ENCODE peak calls at places on chromosomes 4 and X, in ten cellular contexts. T is tibial nerve; H is fibroblast of lung; P is cardiac muscle cell; U is suprapubic skin; N is uterus; Y is foreskin fibroblast; I is astrocyte of the spinal cord; Z is CD8-positive, alpha-beta T cell; D is left ventricle myocardium inferior. C is an unnamed sample.

GRCh38 chr4:139599594-139600374 is 43.8 kb upstream of the SETD7 start:
- DNase-seq in T (no peak), H (peak), P (no peak), U (no peak), N (no peak), Y (no peak), I (peak), Z (no peak), D (no peak), C (peak)

GRCh38 chr4:79467246-79467932 is 59.4 kb upstream of the GK2 start:
- DNase-seq in T (no peak), H (peak), P (no peak), U (no peak), N (no peak), Y (no peak), I (peak), Z (no peak), D (no peak), C (peak)

GRCh38 chrX:155767101-155767878 is 113.9 kb upstream of the VAMP7 start:
- DNase-seq in T (peak), H (peak), P (peak), U (no peak), N (peak), Y (peak), I (peak), Z (peak), D (peak), C (peak)

GRCh38 chr4:168832746-168833575 is 177.1 kb downstream of the CBR4 start:
- DNase-seq in T (peak), H (no peak), P (peak), U (peak), N (peak), Y (no peak), I (peak), Z (no peak), D (peak), C (peak)

GRCh38 chr4:169253087-169253675 is 17.6 kb downstream of the SH3RF1 start:
- DNase-seq in T (no peak), H (peak), P (no peak), U (no peak), N (no peak), Y (no peak), I (peak), Z (no peak), D (no peak), C (no peak)

GRCh38 chrX:126701380-126701779 is 118.1 kb upstream of the PRR32 start:
- DNase-seq in T (no peak), H (no peak), P (no peak), U (no peak), N (no peak), Y (no peak), I (no peak), Z (no peak), D (no peak), C (no peak)

GRCh38 chrX:154648931-154649863 is 4.2 kb downstream of the CTAG2 start:
- DNase-seq in T (no peak), H (no peak), P (no peak), U (no peak), N (no peak), Y (no peak), I (no peak), Z (no peak), D (no peak), C (no peak)

GRCh38 chrX:119477812-119478232 is 9.6 kb downstream of the SLC25A5 start:
- DNase-seq in T (peak), H (peak), P (no peak), U (no peak), N (peak), Y (peak), I (peak), Z (no peak), D (no peak), C (peak)

GRCh38 chr4:140099993-140100392 is 54.0 kb downstream of the MAML3 start:
- DNase-seq in T (peak), H (no peak), P (no peak), U (peak), N (no peak), Y (no peak), I (no peak), Z (no peak), D (peak), C (no peak)

GRCh38 chr4:15659768-15660394 is 4.7 kb upstream of the FBXL5 start:
- DNase-seq in T (peak), H (peak), P (no peak), U (no peak), N (no peak), Y (peak), I (no peak), Z (no peak), D (no peak), C (peak)

GRCh38 chr4:146648384-146648783 is 9.7 kb downstream of the POU4F2 start:
- DNase-seq in T (no peak), H (no peak), P (no peak), U (no peak), N (no peak), Y (no peak), I (no peak), Z (no peak), D (no peak), C (no peak)
- H3K4me3 ChIP-seq in T (no peak), H (no peak), P (no peak), U (no peak), N (no peak), Y (no peak), I (no peak), Z (no peak), D (no peak), C (no peak)

GRCh38 chr4:149708513-149709175 is 107.0 kb downstream of the IQCM start:
- DNase-seq in T (no peak), H (peak), P (no peak), U (no peak), N (no peak), Y (peak), I (peak), Z (no peak), D (no peak), C (no peak)
- TF ChIP-seq CTCF in T (no peak), H (no peak), P (no peak), U (no peak), N (no peak), Y (no peak), I (no peak), Z (no peak), D (no peak), C (no peak)

DNA sequence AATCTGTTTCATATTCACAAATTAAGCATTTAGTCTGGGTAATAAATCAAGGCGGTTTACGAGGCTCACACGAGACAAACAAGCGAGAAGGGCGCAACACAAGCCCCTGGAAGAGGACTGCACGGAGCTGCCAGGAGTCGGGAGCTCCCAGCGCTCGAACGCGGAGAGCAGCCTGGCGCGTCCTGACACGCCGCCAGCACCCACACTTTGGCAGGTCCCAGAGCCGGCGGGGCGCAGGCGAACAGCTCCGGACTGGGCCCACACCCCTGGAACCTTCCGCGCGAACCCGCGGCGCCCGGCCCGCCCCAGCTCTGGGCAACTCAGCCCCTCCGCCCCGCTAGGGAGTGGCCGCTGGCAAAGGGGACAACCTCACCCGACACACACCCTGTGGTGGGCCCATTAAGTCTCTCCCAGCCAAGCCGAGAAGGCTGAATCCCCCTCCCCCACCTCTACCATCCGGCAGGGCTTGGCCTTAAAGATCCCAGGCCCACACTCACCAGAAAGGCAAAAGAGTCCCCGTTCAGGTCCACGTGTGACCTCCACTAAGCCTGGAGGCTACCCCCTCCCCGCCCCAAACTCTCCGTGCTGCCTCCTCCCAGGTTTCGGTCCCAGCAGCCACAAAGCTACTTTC is 47.4 kb upstream of the BCOR start:
- DNase-seq in T (no peak), H (no peak), P (no peak), U (no peak), N (no peak), Y (no peak), I (no peak), Z (no peak), D (no peak), C (no peak)
- H3K4me3 ChIP-seq in T (peak), H (peak), P (peak), U (peak), N (peak), Y (peak), I (peak), Z (no peak), D (peak), C (no peak)

DNA sequence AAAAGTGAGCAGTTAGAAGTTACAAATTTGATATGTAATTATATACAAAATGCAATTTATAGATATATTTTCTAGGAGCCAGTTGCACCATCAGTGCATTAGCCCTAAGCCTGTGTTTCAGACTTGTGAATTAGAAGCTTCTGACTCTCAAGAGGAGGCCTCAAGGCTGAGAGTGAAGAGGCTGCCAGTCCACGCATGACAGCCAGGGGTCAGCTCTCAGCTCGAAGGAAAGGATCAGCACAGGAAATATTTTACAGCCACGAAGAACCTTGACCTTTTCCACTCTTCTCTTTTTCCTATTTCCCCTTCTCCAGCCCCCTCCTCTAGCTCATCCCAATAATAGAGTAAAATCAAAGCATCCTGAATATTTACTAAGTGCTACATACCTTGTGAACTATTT is 642.4 kb downstream of the TRIML1 start:
- DNase-seq in T (no peak), H (peak), P (peak), U (no peak), N (no peak), Y (no peak), I (no peak), Z (no peak), D (no peak), C (no peak)
- TF ChIP-seq CTCF in T (no peak), H (peak), P (no peak), U (no peak), N (no peak), Y (peak), I (peak), Z (no peak), D (peak), C (no peak)

DNA sequence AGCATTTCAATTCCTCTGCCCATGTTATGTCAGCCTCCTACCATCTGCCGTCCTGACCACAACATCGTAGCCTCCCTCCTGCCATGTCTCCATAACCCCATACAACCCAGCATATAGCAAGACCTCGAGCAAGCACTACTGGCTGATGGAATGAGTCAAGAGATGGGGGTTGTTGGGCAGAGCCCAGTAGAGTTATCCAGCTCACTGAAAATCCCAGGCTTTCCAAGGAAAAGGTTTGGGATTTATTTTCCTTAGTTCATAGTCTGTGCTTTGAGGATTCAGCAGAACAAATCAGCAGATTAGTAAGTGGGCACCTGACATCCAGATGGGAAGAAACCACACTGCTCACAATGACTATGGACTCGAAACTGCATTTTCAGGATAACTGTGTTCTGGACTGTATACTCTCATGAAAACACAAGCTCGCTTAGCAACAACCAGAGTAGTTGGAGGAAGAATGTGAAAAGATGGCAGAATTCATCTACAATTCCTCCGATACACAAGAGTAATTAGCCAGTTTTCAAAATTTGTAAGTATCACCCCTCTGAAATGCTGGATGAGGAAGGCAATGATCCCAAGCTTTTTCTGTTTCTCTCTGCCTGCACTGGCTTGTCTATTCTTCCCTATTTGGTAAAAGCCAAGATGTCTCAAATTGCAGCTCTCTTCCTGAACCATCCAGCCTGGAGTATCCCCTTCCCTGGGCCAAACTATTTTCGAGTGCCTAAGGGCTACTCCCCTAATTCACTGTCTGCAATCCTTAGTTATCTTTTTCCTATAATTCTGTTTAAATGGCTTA is 186.2 kb upstream of the TBL1X start:
- DNase-seq in T (no peak), H (peak), P (no peak), U (no peak), N (no peak), Y (no peak), I (peak), Z (no peak), D (no peak), C (peak)
- H3K4me3 ChIP-seq in T (no peak), H (peak), P (no peak), U (peak), N (peak), Y (peak), I (no peak), Z (no peak), D (peak), C (peak)

DNA sequence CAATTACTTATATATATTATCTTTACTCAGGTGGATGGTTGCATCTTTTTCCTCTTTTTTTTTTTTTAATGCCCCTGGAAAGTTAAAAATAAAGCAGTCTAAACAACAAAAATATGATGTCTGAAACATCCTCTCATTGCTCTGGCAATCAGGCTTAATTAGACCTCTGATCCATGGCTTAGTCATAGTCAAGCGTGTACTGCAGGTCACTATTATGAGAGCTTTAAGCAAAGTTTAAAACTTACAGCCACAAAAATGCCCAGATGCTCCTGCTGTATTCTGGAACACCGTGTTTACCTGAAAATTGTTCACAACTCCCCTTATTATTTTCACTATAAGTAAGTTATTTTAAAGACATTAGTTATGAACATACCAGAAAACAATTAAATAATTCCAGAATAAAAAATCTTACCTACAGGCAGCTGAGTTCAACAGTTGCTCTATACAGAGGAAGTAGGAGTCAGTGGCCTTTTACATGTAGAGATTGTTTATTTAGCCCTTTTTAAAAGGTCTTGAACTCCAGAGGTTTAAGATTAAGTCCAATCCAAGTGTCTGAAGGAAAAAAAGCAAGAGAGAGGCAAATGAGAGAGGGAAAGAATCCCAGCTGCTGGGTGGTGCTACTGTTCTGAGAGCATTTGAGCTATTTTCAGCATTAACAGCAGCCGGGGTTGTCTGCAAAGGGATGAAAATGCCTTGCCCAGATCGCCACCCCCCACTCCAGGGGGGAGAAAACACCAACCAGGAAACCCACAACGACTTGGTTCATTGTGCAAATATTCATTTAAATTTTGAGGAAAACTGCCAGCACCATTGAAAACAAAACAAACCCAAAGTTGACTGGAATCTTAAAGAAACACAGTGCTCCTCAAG is 36.9 kb downstream of the SORBS2 start:
- DNase-seq in T (no peak), H (peak), P (peak), U (no peak), N (no peak), Y (peak), I (peak), Z (no peak), D (no peak), C (peak)
- TF ChIP-seq CTCF in T (no peak), H (peak), P (peak), U (no peak), N (no peak), Y (no peak), I (peak), Z (no peak), D (no peak), C (no peak)

GRCh38 chrX:139086243-139086642 is 374.7 kb upstream of the FGF13 start:
- DNase-seq in T (no peak), H (peak), P (no peak), U (no peak), N (no peak), Y (no peak), I (no peak), Z (no peak), D (no peak), C (no peak)

GRCh38 chrX:139081965-139082364 is 370.4 kb upstream of the FGF13 start:
- DNase-seq in T (no peak), H (no peak), P (peak), U (no peak), N (no peak), Y (no peak), I (no peak), Z (no peak), D (no peak), C (no peak)

GRCh38 chrX:139079789-139080188 is 368.3 kb upstream of the FGF13 start:
- DNase-seq in T (no peak), H (no peak), P (no peak), U (no peak), N (no peak), Y (no peak), I (no peak), Z (no peak), D (no peak), C (no peak)

GRCh38 chrX:139083191-139083590 is 371.7 kb upstream of the FGF13 start:
- DNase-seq in T (no peak), H (no peak), P (no peak), U (no peak), N (no peak), Y (no peak), I (no peak), Z (no peak), D (no peak), C (no peak)

DNA sequence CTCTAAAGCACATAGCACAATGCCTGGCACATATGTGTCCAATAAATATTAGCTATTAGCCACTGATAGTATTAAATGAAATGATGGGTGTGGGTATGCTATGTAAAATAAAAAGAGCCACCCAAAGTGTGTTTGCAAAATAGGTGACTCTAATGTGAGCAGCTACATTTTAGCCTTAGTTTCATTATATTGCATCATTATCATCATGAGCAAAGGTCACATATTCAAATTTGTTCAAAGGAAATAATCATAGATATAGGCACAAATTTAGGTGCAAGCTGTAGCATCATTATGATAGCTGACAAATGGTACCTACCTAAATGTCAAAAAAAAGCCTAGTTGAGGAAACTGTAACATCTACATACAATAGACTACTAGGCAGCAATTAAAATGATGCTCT is 373.9 kb upstream of the FGF13 start:
- DNase-seq in T (no peak), H (no peak), P (no peak), U (no peak), N (no peak), Y (no peak), I (no peak), Z (no peak), D (no peak), C (no peak)
- H3K4me3 ChIP-seq in T (no peak), H (no peak), P (no peak), U (no peak), N (no peak), Y (no peak), I (no peak), Z (no peak), D (no peak), C (no peak)

DNA sequence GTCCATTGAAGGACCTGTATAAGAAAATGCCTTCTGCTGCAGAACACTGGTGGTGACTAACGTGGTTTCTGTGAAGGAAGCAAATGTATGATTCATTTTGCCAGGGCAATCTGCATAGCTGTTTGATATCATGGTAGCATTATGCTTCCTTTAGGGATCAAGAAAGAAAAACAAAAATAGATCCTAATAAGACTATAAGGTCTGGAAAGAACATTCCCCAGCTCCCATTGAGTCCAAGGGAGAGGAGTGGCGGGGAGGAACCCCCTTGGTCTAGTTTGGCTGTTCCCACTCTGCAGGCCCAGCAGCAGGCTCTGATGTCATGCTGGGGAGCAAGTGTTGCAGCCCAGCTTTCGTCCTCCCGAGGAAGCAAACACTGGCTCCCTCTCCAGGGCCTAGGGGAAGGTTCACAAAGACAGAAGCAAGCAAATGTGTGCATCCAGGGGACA is 154.5 kb upstream of the GALNT7 start:
- DNase-seq in T (no peak), H (peak), P (peak), U (no peak), N (peak), Y (peak), I (peak), Z (no peak), D (peak), C (peak)
- TF ChIP-seq CTCF in T (no peak), H (no peak), P (peak), U (no peak), N (peak), Y (peak), I (peak), Z (no peak), D (no peak), C (peak)

GRCh38 chr4:109708435-109708834 is 5.2 kb upstream of the CASP6 start:
- DNase-seq in T (no peak), H (no peak), P (no peak), U (no peak), N (no peak), Y (no peak), I (no peak), Z (no peak), D (no peak), C (peak)
- H3K4me3 ChIP-seq in T (no peak), H (no peak), P (no peak), U (no peak), N (no peak), Y (no peak), I (no peak), Z (no peak), D (no peak), C (no peak)

C was measured in fibroblast of the aortic adventitia.